ENCODE peak calls at places on chromosomes 13 and 19, in nine cellular contexts. F, U, K, I, L, D, T, G and H are unnamed samples.

GRCh38 chr13:112725346-112726017 is 35.6 kb downstream of the ATP11A start:
- DNase-seq in F (no peak), U (peak; percentile 51), K (no peak), I (peak; percentile 48), L (no peak), D (no peak), T (no peak), G (no peak), H (peak; percentile 35)

GRCh38 chr19:42197375-42197817 is 20.1 kb downstream of the DEDD2 start:
- DNase-seq in F (no peak), U (peak; percentile 64), K (no peak), I (no peak), L (no peak), D (no peak), T (no peak), G (no peak), H (no peak)

GRCh38 chr13:43220873-43221578 is 197.6 kb downstream of the DNAJC15 start:
- DNase-seq in F (no peak), U (no peak), K (no peak), I (no peak), L (no peak), D (no peak), T (peak; percentile 40), G (no peak), H (no peak)

GRCh38 chr13:20019033-20019432 is 60.5 kb downstream of the ZMYM2 start:
- DNase-seq in F (no peak), U (no peak), K (no peak), I (no peak), L (no peak), D (no peak), T (no peak), G (no peak), H (no peak)

GRCh38 chr13:112446867-112447266 is 70.7 kb downstream of the SPACA7 start:
- DNase-seq in F (no peak), U (no peak), K (no peak), I (no peak), L (no peak), D (no peak), T (no peak), G (no peak), H (no peak)

GRCh38 chr19:1159864-1160595 is 14.0 kb downstream of the SBNO2 start:
- DNase-seq in F (no peak), U (no peak), K (no peak), I (no peak), L (no peak), D (no peak), T (no peak), G (no peak), H (no peak)

GRCh38 chr13:99507054-99507453 is 5.8 kb downstream of the TM9SF2 start:
- DNase-seq in F (no peak), U (no peak), K (no peak), I (no peak), L (no peak), D (no peak), T (no peak), G (no peak), H (no peak)

GRCh38 chr13:44816701-44817684 is 172.3 kb downstream of the NUFIP1 start:
- DNase-seq in F (no peak), U (no peak), K (peak; percentile 13), I (peak; percentile 63), L (no peak), D (no peak), T (no peak), G (no peak), H (no peak)

GRCh38 chr19:33388817-33389573 is 15.5 kb downstream of the CEBPG start:
- DNase-seq in F (no peak), U (no peak), K (no peak), I (no peak), L (no peak), D (no peak), T (peak; percentile 10), G (peak; percentile 43), H (no peak)

GRCh38 chr19:33388231-33388816 is 14.8 kb downstream of the CEBPG start:
- DNase-seq in F (peak; percentile 70), U (no peak), K (no peak), I (no peak), L (no peak), D (no peak), T (no peak), G (no peak), H (no peak)

GRCh38 chr19:33390908-33391630 is 17.6 kb downstream of the CEBPG start:
- DNase-seq in F (no peak), U (no peak), K (no peak), I (no peak), L (no peak), D (no peak), T (no peak), G (no peak), H (no peak)

GRCh38 chr19:33390120-33390907 is 16.8 kb downstream of the CEBPG start:
- DNase-seq in F (peak; percentile 76), U (peak; percentile 62), K (no peak), I (no peak), L (no peak), D (no peak), T (no peak), G (peak; percentile 88), H (no peak)

GRCh38 chr19:33389574-33390119 is 16.1 kb downstream of the CEBPG start:
- DNase-seq in F (no peak), U (no peak), K (no peak), I (no peak), L (no peak), D (no peak), T (no peak), G (no peak), H (no peak)
- H3K4me1 ChIP-seq in F (peaks cover 24% of the 10 kb centered on the region), U (peaks cover 63% of the 10 kb centered on the region), K (peaks cover 13% of the 10 kb centered on the region), I (no peaks in the 10 kb centered on the region), L (no peaks in the 10 kb centered on the region), D (no peaks in the 10 kb centered on the region), T (peaks cover 14% of the 10 kb centered on the region), G (peaks cover 47% of the 10 kb centered on the region), H (no peaks in the 10 kb centered on the region)

GRCh38 chr13:87678353-87678752 is 7.2 kb downstream of the SLITRK5 start:
- DNase-seq in F (no peak), U (no peak), K (no peak), I (no peak), L (no peak), D (no peak), T (no peak), G (no peak), H (no peak)
- H3K4me3 ChIP-seq in F (peak overlapping the region; percentile 52), U (peak overlapping the region; percentile 57), K (peak overlapping the region; percentile 48), I (no peak overlapping the region), L (peak overlapping the region; percentile 55), D (no peak overlapping the region), T (no peak overlapping the region), G (peak overlapping the region; percentile 26), H (peak overlapping the region; percentile 20)

GRCh38 chr13:21670883-21671792 is at the start of gene FGF9:
- DNase-seq in F (peak; percentile 73), U (peak; percentile 85), K (peak; percentile 82), I (peak; percentile 75), L (peak; percentile 96), D (peak; percentile 74), T (peak; percentile 82), G (peak; percentile 67), H (peak; percentile 86)

GRCh38 chr13:21671793-21672680 is 1.2 kb downstream of the FGF9 start:
- DNase-seq in F (no peak), U (no peak), K (no peak), I (no peak), L (peak; percentile 18), D (no peak), T (no peak), G (no peak), H (peak; percentile 18)

GRCh38 chr13:21672811-21673591 is 2.1 kb downstream of the FGF9 start:
- DNase-seq in F (no peak), U (no peak), K (no peak), I (no peak), L (peak; percentile 20), D (no peak), T (peak; percentile 19), G (no peak), H (no peak)

GRCh38 chr13:21668665-21669599 is 1.9 kb upstream of the FGF9 start:
- DNase-seq in F (peak; percentile 38), U (no peak), K (no peak), I (no peak), L (peak; percentile 60), D (peak; percentile 29), T (no peak), G (no peak), H (peak; percentile 29)

DNA sequence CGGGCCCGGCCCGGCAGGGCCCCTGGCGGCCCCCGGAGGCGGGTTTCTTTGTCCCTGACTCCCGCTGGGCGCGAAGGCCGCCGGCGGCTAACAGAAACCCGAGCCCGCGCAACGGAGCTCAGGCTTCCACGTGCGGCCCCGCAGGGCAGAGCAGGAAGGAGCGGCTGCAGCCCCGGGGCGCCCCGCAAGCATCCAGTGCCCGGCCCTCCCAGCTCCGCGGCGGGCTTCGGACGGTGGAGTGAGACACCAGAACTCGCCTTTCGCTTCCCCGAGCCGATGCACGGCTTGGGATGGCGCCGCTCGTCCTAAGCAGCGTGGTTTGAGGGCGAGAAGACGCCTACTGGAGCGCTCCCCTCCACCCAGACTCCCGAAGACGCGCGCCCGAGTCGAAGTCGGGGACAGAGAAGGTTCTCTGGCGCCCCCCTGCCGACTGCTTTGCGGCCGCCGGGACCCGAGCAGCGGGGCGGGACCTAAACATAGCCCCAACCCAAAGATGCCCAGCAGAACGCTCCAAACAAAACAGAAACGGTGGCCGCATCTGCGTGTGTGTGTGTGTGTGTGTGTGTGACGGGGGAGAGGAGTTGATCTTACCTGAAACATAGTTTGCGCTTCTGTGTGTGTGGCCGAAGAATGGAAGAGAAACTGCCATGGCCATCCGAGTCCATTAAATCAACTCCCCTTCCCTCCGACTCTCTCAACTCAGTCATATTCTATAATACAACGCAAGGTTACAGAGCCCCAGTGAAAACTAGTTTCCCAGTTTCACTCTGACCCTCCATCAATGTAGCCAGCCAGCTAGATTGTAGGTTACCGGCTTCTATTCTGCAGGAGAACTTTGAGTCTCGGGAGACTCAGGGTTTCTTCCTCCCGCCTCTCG is 629 bp upstream of the FGF9 start:
- DNase-seq in F (peak; percentile 60), U (peak; percentile 62), K (peak; percentile 61), I (no peak), L (peak; percentile 87), D (peak; percentile 42), T (peak; percentile 48), G (peak; percentile 57), H (peak; percentile 58)
- H3K4me1 ChIP-seq in F (peaks cover 4% of the 10 kb centered on the region), U (peaks cover 39% of the 10 kb centered on the region), K (peaks cover 29% of the 10 kb centered on the region), I (peaks cover 54% of the 10 kb centered on the region), L (peaks cover 27% of the 10 kb centered on the region), D (peaks cover 32% of the 10 kb centered on the region), T (peaks cover 18% of the 10 kb centered on the region), G (peaks cover 4% of the 10 kb centered on the region), H (peaks cover 26% of the 10 kb centered on the region)

DNA sequence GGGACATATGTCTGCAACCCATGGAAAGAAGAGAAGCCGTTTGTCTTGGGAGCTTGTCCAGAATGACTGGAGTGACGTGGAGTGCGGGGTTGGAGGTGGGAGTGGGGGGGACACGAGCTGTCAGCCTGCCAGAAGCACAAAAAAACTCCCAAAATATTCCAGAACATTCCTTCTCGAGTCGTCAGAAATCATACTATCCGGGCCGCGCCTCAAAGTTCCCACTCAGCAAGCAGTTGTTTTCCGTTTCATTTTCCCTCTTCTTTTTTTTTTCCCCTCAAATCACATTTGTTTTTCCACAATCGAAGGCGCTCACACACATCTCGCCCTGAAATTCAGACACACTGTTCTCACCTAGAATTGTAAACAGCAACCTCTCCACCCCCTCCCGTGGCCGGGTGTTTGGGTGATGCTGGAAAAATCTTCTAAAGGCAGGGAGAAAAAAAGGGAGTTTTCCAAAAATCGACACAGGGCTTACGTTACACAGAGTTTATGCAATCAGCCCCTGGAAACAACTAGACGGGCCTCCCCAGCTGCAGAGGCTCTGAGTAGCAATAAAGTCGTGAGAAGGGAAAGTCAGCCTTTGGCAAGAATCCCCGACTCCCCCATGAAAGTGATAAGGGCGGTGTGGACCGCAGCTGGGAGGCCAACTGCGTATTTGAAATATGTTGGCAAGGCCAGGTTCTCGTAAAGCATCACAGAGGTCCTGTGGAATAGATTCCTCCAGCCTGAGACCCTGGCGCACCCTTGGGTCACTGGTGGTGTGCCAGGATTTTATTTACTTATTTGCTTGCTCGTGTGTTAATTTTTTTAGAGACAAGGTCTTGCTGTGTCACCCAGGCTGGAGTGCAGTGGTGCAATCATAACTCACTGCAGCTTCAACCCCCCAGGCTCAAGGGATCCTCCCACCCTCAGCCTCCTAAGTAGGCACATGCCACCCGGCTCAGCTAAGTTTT is 31.2 kb upstream of the KLF2 start:
- DNase-seq in F (peak; percentile 89), U (no peak), K (no peak), I (no peak), L (no peak), D (no peak), T (peak; percentile 71), G (peak; percentile 93), H (no peak)
- H3K4me3 ChIP-seq in F (peak overlapping the region; percentile 7), U (peak overlapping the region; percentile 27), K (no peak overlapping the region), I (no peak overlapping the region), L (no peak overlapping the region), D (no peak overlapping the region), T (no peak overlapping the region), G (peak overlapping the region; percentile 2), H (no peak overlapping the region)